ENCODE peak calls at places on chromosomes 16 and 17, in ten cellular contexts. One of them, this sample, is unnamed. For H3K4me1, the result is how much of the 10 kb centered on the place peaks cover.

GRCh38 chr16:2535644-2536021 is 2.2 kb upstream of the PDPK1 start:
- DNase-seq in adrenal gland: peak
- DNase-seq in MM.1S: no peak
- DNase-seq in lower lobe of right lung: peak
- DNase-seq in PC-3: no peak
- DNase-seq in left ventricle myocardium inferior: no peak
- DNase-seq in small intestine: no peak
- DNase-seq in cardiac muscle cell: peak
- DNase-seq in right lobe of liver: peak
- DNase-seq in stomach: no peak
- DNase-seq in this sample: peak

GRCh38 chr17:1047177-1047885 is 50.4 kb downstream of the TIMM22 start:
- DNase-seq in PC-3: no peak
- DNase-seq in small intestine: no peak
- DNase-seq in stomach: no peak
- DNase-seq in adrenal gland: no peak
- DNase-seq in right lobe of liver: no peak
- DNase-seq in lower lobe of right lung: peak
- DNase-seq in left ventricle myocardium inferior: peak
- DNase-seq in MM.1S: no peak
- DNase-seq in cardiac muscle cell: peak
- DNase-seq in this sample: peak

GRCh38 chr16:1098266-1098991 is 2.4 kb upstream of the C1QTNF8 start:
- DNase-seq in lower lobe of right lung: no peak
- DNase-seq in left ventricle myocardium inferior: peak
- DNase-seq in right lobe of liver: no peak
- DNase-seq in stomach: no peak
- DNase-seq in PC-3: no peak
- DNase-seq in adrenal gland: no peak
- DNase-seq in MM.1S: no peak
- DNase-seq in cardiac muscle cell: no peak
- DNase-seq in small intestine: no peak
- DNase-seq in this sample: peak

GRCh38 chr16:11799509-11800384 is 2.7 kb upstream of the ZC3H7A start:
- DNase-seq in small intestine: no peak
- DNase-seq in MM.1S: no peak
- DNase-seq in lower lobe of right lung: no peak
- DNase-seq in adrenal gland: no peak
- DNase-seq in PC-3: no peak
- DNase-seq in stomach: no peak
- DNase-seq in left ventricle myocardium inferior: no peak
- DNase-seq in cardiac muscle cell: no peak
- DNase-seq in right lobe of liver: no peak
- DNase-seq in this sample: peak

GRCh38 chr17:40777971-40778370 is 4.4 kb downstream of the KRT27 start:
- DNase-seq in lower lobe of right lung: no peak
- DNase-seq in MM.1S: no peak
- DNase-seq in small intestine: no peak
- DNase-seq in cardiac muscle cell: no peak
- DNase-seq in adrenal gland: no peak
- DNase-seq in right lobe of liver: no peak
- DNase-seq in left ventricle myocardium inferior: no peak
- DNase-seq in stomach: no peak
- DNase-seq in PC-3: no peak
- DNase-seq in this sample: no peak

GRCh38 chr17:72930031-72930430 is 162.5 kb downstream of the SLC39A11 start:
- DNase-seq in adrenal gland: no peak
- DNase-seq in lower lobe of right lung: no peak
- DNase-seq in stomach: no peak
- DNase-seq in left ventricle myocardium inferior: no peak
- DNase-seq in right lobe of liver: no peak
- DNase-seq in MM.1S: no peak
- DNase-seq in cardiac muscle cell: no peak
- DNase-seq in PC-3: no peak
- DNase-seq in small intestine: no peak
- DNase-seq in this sample: no peak

GRCh38 chr17:54900457-54901229 is at the start of gene TOM1L1:
- DNase-seq in small intestine: peak
- DNase-seq in adrenal gland: peak
- DNase-seq in PC-3: peak
- DNase-seq in MM.1S: peak
- DNase-seq in lower lobe of right lung: peak
- DNase-seq in left ventricle myocardium inferior: peak
- DNase-seq in cardiac muscle cell: peak
- DNase-seq in right lobe of liver: peak
- DNase-seq in stomach: peak
- DNase-seq in this sample: peak

GRCh38 chr16:3459401-3460090 is 16.1 kb downstream of the NAA60 start:
- DNase-seq in PC-3: peak
- DNase-seq in MM.1S: peak
- DNase-seq in adrenal gland: no peak
- DNase-seq in cardiac muscle cell: no peak
- DNase-seq in right lobe of liver: no peak
- DNase-seq in stomach: no peak
- DNase-seq in left ventricle myocardium inferior: no peak
- DNase-seq in small intestine: peak
- DNase-seq in lower lobe of right lung: no peak
- DNase-seq in this sample: no peak

GRCh38 chr17:9259419-9259818 is 238.1 kb downstream of the NTN1 start:
- DNase-seq in right lobe of liver: peak
- DNase-seq in small intestine: no peak
- DNase-seq in adrenal gland: no peak
- DNase-seq in left ventricle myocardium inferior: peak
- DNase-seq in MM.1S: no peak
- DNase-seq in stomach: no peak
- DNase-seq in lower lobe of right lung: no peak
- DNase-seq in cardiac muscle cell: no peak
- DNase-seq in PC-3: no peak
- DNase-seq in this sample: no peak

GRCh38 chr17:48586355-48586924 is 3.6 kb downstream of the HOXB3 start:
- DNase-seq in cardiac muscle cell: no peak
- DNase-seq in right lobe of liver: peak
- DNase-seq in adrenal gland: no peak
- DNase-seq in small intestine: no peak
- DNase-seq in left ventricle myocardium inferior: no peak
- DNase-seq in lower lobe of right lung: no peak
- DNase-seq in PC-3: no peak
- DNase-seq in MM.1S: peak
- DNase-seq in stomach: no peak
- DNase-seq in this sample: no peak

GRCh38 chr16:321532-321931 is 31.0 kb downstream of the AXIN1 start:
- DNase-seq in stomach: no peak
- DNase-seq in small intestine: no peak
- DNase-seq in PC-3: no peak
- DNase-seq in right lobe of liver: no peak
- DNase-seq in cardiac muscle cell: no peak
- DNase-seq in left ventricle myocardium inferior: no peak
- DNase-seq in lower lobe of right lung: no peak
- DNase-seq in MM.1S: no peak
- DNase-seq in adrenal gland: no peak
- DNase-seq in this sample: no peak

GRCh38 chr17:82419471-82419995 is 1.1 kb upstream of the OGFOD3 start:
- DNase-seq in right lobe of liver: no peak
- DNase-seq in cardiac muscle cell: no peak
- DNase-seq in MM.1S: peak
- DNase-seq in adrenal gland: no peak
- DNase-seq in small intestine: peak
- DNase-seq in PC-3: peak
- DNase-seq in lower lobe of right lung: no peak
- DNase-seq in stomach: no peak
- DNase-seq in left ventricle myocardium inferior: no peak
- DNase-seq in this sample: no peak

GRCh38 chr16:29307598-29308507 is 98.7 kb downstream of the NPIPB11 start:
- DNase-seq in small intestine: no peak
- DNase-seq in right lobe of liver: no peak
- DNase-seq in adrenal gland: no peak
- DNase-seq in MM.1S: no peak
- DNase-seq in cardiac muscle cell: peak
- DNase-seq in stomach: no peak
- DNase-seq in lower lobe of right lung: no peak
- DNase-seq in left ventricle myocardium inferior: no peak
- DNase-seq in PC-3: peak
- DNase-seq in this sample: no peak

GRCh38 chr16:8935989-8936388 is 27.7 kb downstream of the USP7 start:
- DNase-seq in stomach: no peak
- DNase-seq in PC-3: no peak
- DNase-seq in small intestine: no peak
- DNase-seq in lower lobe of right lung: no peak
- DNase-seq in adrenal gland: no peak
- DNase-seq in right lobe of liver: no peak
- DNase-seq in left ventricle myocardium inferior: no peak
- DNase-seq in cardiac muscle cell: peak
- DNase-seq in MM.1S: no peak
- DNase-seq in this sample: no peak

GRCh38 chr17:75468779-75469373 is 12.4 kb downstream of the TMEM94 start:
- DNase-seq in lower lobe of right lung: no peak
- DNase-seq in left ventricle myocardium inferior: no peak
- DNase-seq in adrenal gland: peak
- DNase-seq in right lobe of liver: no peak
- DNase-seq in small intestine: no peak
- DNase-seq in stomach: peak
- DNase-seq in PC-3: peak
- DNase-seq in MM.1S: no peak
- DNase-seq in cardiac muscle cell: no peak
- DNase-seq in this sample: no peak

GRCh38 chr17:58577696-58578095 is 63.3 kb upstream of the MTMR4 start:
- DNase-seq in right lobe of liver: peak
- DNase-seq in lower lobe of right lung: peak
- DNase-seq in MM.1S: peak
- DNase-seq in PC-3: peak
- DNase-seq in stomach: peak
- DNase-seq in left ventricle myocardium inferior: peak
- DNase-seq in adrenal gland: peak
- DNase-seq in small intestine: peak
- DNase-seq in cardiac muscle cell: peak
- DNase-seq in this sample: peak
- H3K27ac ChIP-seq in right lobe of liver: no peak
- H3K27ac ChIP-seq in lower lobe of right lung: no peak
- H3K27ac ChIP-seq in MM.1S: no peak
- H3K27ac ChIP-seq in PC-3: no peak
- H3K27ac ChIP-seq in stomach: no peak
- H3K27ac ChIP-seq in left ventricle myocardium inferior: no peak
- H3K27ac ChIP-seq in adrenal gland: no peak
- H3K27ac ChIP-seq in small intestine: no peak
- H3K27ac ChIP-seq in cardiac muscle cell: no peak
- H3K27ac ChIP-seq in this sample: no peak

GRCh38 chr17:65994114-65994513 is 197.8 kb downstream of the CEP112 start:
- DNase-seq in cardiac muscle cell: no peak
- DNase-seq in lower lobe of right lung: no peak
- DNase-seq in adrenal gland: no peak
- DNase-seq in stomach: no peak
- DNase-seq in PC-3: no peak
- DNase-seq in MM.1S: no peak
- DNase-seq in left ventricle myocardium inferior: no peak
- DNase-seq in small intestine: no peak
- DNase-seq in right lobe of liver: no peak
- DNase-seq in this sample: no peak
- H3K4me1 ChIP-seq in cardiac muscle cell: under half
- H3K4me1 ChIP-seq in lower lobe of right lung: under half
- H3K4me1 ChIP-seq in adrenal gland: under half
- H3K4me1 ChIP-seq in stomach: under half
- H3K4me1 ChIP-seq in PC-3: under half
- H3K4me1 ChIP-seq in MM.1S: under half
- H3K4me1 ChIP-seq in left ventricle myocardium inferior: under half
- H3K4me1 ChIP-seq in small intestine: under half
- H3K4me1 ChIP-seq in right lobe of liver: under half
- H3K4me1 ChIP-seq in this sample: under half

GRCh38 chr16:17747357-17747756 is 276.6 kb upstream of the XYLT1 start:
- DNase-seq in small intestine: no peak
- DNase-seq in MM.1S: no peak
- DNase-seq in right lobe of liver: no peak
- DNase-seq in lower lobe of right lung: no peak
- DNase-seq in left ventricle myocardium inferior: no peak
- DNase-seq in cardiac muscle cell: no peak
- DNase-seq in PC-3: no peak
- DNase-seq in adrenal gland: no peak
- DNase-seq in stomach: no peak
- DNase-seq in this sample: no peak

GRCh38 chr16:17748005-17748719 is 277.4 kb upstream of the XYLT1 start:
- DNase-seq in adrenal gland: no peak
- DNase-seq in cardiac muscle cell: no peak
- DNase-seq in left ventricle myocardium inferior: no peak
- DNase-seq in stomach: no peak
- DNase-seq in lower lobe of right lung: no peak
- DNase-seq in MM.1S: no peak
- DNase-seq in PC-3: no peak
- DNase-seq in right lobe of liver: no peak
- DNase-seq in small intestine: no peak
- DNase-seq in this sample: no peak

GRCh38 chr16:17743578-17743977 is 272.8 kb upstream of the XYLT1 start:
- DNase-seq in left ventricle myocardium inferior: no peak
- DNase-seq in cardiac muscle cell: no peak
- DNase-seq in MM.1S: no peak
- DNase-seq in right lobe of liver: no peak
- DNase-seq in small intestine: no peak
- DNase-seq in stomach: no peak
- DNase-seq in adrenal gland: no peak
- DNase-seq in PC-3: no peak
- DNase-seq in lower lobe of right lung: no peak
- DNase-seq in this sample: no peak

GRCh38 chr16:17744903-17745581 is 274.3 kb upstream of the XYLT1 start:
- DNase-seq in left ventricle myocardium inferior: no peak
- DNase-seq in MM.1S: no peak
- DNase-seq in PC-3: no peak
- DNase-seq in adrenal gland: no peak
- DNase-seq in small intestine: no peak
- DNase-seq in cardiac muscle cell: no peak
- DNase-seq in right lobe of liver: no peak
- DNase-seq in lower lobe of right lung: no peak
- DNase-seq in stomach: no peak
- DNase-seq in this sample: no peak

GRCh38 chr16:17743158-17743557 is 272.4 kb upstream of the XYLT1 start:
- DNase-seq in MM.1S: no peak
- DNase-seq in PC-3: no peak
- DNase-seq in right lobe of liver: no peak
- DNase-seq in adrenal gland: no peak
- DNase-seq in stomach: no peak
- DNase-seq in cardiac muscle cell: no peak
- DNase-seq in lower lobe of right lung: no peak
- DNase-seq in small intestine: no peak
- DNase-seq in left ventricle myocardium inferior: no peak
- DNase-seq in this sample: no peak
- H3K27ac ChIP-seq in MM.1S: no peak
- H3K27ac ChIP-seq in PC-3: no peak
- H3K27ac ChIP-seq in right lobe of liver: no peak
- H3K27ac ChIP-seq in adrenal gland: no peak
- H3K27ac ChIP-seq in stomach: no peak
- H3K27ac ChIP-seq in cardiac muscle cell: no peak
- H3K27ac ChIP-seq in lower lobe of right lung: no peak
- H3K27ac ChIP-seq in small intestine: no peak
- H3K27ac ChIP-seq in left ventricle myocardium inferior: no peak
- H3K27ac ChIP-seq in this sample: no peak

DNA sequence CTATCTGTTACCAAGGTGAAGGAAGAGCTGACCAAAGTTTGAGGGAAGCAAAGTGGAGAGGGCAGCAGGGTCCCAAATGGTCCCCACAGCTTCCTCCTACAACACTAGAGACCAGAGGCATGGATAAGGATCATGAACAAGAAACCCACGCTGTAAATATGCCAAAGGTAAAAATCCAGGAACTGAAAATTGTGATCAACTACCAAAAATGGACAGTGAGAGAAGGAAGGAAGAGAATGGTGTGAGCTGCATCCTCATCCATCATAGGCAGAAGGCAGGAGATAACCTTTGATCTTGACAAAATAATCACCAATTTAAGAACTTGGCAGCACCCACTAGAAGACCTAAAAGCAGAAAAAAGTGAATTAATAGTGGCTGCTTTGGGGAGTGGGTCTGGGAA is 66.2 kb downstream of the CYTH1 start:
- DNase-seq in cardiac muscle cell: no peak
- DNase-seq in left ventricle myocardium inferior: no peak
- DNase-seq in adrenal gland: no peak
- DNase-seq in right lobe of liver: no peak
- DNase-seq in MM.1S: no peak
- DNase-seq in small intestine: no peak
- DNase-seq in PC-3: no peak
- DNase-seq in lower lobe of right lung: no peak
- DNase-seq in stomach: no peak
- DNase-seq in this sample: no peak
- H3K4me1 ChIP-seq in cardiac muscle cell: under half
- H3K4me1 ChIP-seq in left ventricle myocardium inferior: half or more
- H3K4me1 ChIP-seq in adrenal gland: under half
- H3K4me1 ChIP-seq in right lobe of liver: under half
- H3K4me1 ChIP-seq in MM.1S: half or more
- H3K4me1 ChIP-seq in small intestine: under half
- H3K4me1 ChIP-seq in PC-3: under half
- H3K4me1 ChIP-seq in lower lobe of right lung: half or more
- H3K4me1 ChIP-seq in stomach: half or more
- H3K4me1 ChIP-seq in this sample: under half

This sample was measured in tibial artery.